ENCODE peak calls at places on chromosomes 1 and 21, in four cellular contexts. One of them, this sample, is unnamed.

GRCh38 chr21:45448283-45448809 is 43.4 kb downstream of the COL18A1 start:
- DNase-seq in lung microvascular endothelial cell: no peak
- DNase-seq in CD8-positive, alpha-beta memory T cell: no peak
- DNase-seq in H7: no peak
- DNase-seq in this sample: no peak

GRCh38 chr1:4263699-4264098 is 363.6 kb upstream of the C1orf174 start:
- DNase-seq in lung microvascular endothelial cell: no peak
- DNase-seq in CD8-positive, alpha-beta memory T cell: no peak
- DNase-seq in H7: no peak
- DNase-seq in this sample: no peak

GRCh38 chr1:224922404-224923164 is 6.9 kb upstream of the DNAH14 start:
- DNase-seq in lung microvascular endothelial cell: peak; percentile 49
- DNase-seq in CD8-positive, alpha-beta memory T cell: no peak
- DNase-seq in H7: peak; percentile 73
- DNase-seq in this sample: no peak

GRCh38 chr1:34800214-34800613 is 7.4 kb downstream of the GJA4 start:
- DNase-seq in lung microvascular endothelial cell: no peak
- DNase-seq in CD8-positive, alpha-beta memory T cell: no peak
- DNase-seq in H7: no peak
- DNase-seq in this sample: no peak

GRCh38 chr1:93675931-93676330 is 5.7 kb downstream of the BCAR3 start:
- DNase-seq in lung microvascular endothelial cell: no peak
- DNase-seq in CD8-positive, alpha-beta memory T cell: no peak
- DNase-seq in H7: no peak
- DNase-seq in this sample: no peak

GRCh38 chr1:30852026-30852425 is 56.5 kb downstream of the SDC3 start:
- DNase-seq in lung microvascular endothelial cell: peak; percentile 98
- DNase-seq in CD8-positive, alpha-beta memory T cell: no peak
- DNase-seq in H7: no peak
- DNase-seq in this sample: peak; percentile 62

GRCh38 chr1:8721681-8722324 is 95.6 kb downstream of the RERE start:
- DNase-seq in lung microvascular endothelial cell: no peak
- DNase-seq in CD8-positive, alpha-beta memory T cell: no peak
- DNase-seq in H7: no peak
- DNase-seq in this sample: no peak

GRCh38 chr1:36769886-36770830 is 264.2 kb downstream of the GRIK3 start:
- DNase-seq in lung microvascular endothelial cell: no peak
- DNase-seq in CD8-positive, alpha-beta memory T cell: no peak
- DNase-seq in H7: peak; percentile 62
- DNase-seq in this sample: no peak

GRCh38 chr1:243343970-243344749 is 88.3 kb downstream of the SDCCAG8 start:
- DNase-seq in lung microvascular endothelial cell: peak; percentile 66
- DNase-seq in CD8-positive, alpha-beta memory T cell: no peak
- DNase-seq in H7: peak; percentile 59
- DNase-seq in this sample: no peak

GRCh38 chr1:197319631-197320030 is 51.6 kb downstream of the CRB1 start:
- DNase-seq in lung microvascular endothelial cell: no peak
- DNase-seq in CD8-positive, alpha-beta memory T cell: no peak
- DNase-seq in H7: no peak
- DNase-seq in this sample: no peak

GRCh38 chr1:29675481-29676263 is 439.4 kb downstream of the PTPRU start:
- DNase-seq in lung microvascular endothelial cell: peak; percentile 92
- DNase-seq in CD8-positive, alpha-beta memory T cell: no peak
- DNase-seq in H7: peak; percentile 18
- DNase-seq in this sample: no peak

GRCh38 chr1:218592688-218593087 is 247.6 kb downstream of the TGFB2 start:
- DNase-seq in lung microvascular endothelial cell: peak; percentile 71
- DNase-seq in CD8-positive, alpha-beta memory T cell: no peak
- DNase-seq in H7: no peak
- DNase-seq in this sample: peak; percentile 84

GRCh38 chr1:243793298-243793697 is 56.7 kb downstream of the AKT3 start:
- DNase-seq in lung microvascular endothelial cell: no peak
- DNase-seq in CD8-positive, alpha-beta memory T cell: no peak
- DNase-seq in H7: no peak
- DNase-seq in this sample: no peak

GRCh38 chr1:61083799-61084385 is 1.5 kb downstream of the NFIA start:
- DNase-seq in lung microvascular endothelial cell: peak; percentile 45
- DNase-seq in CD8-positive, alpha-beta memory T cell: no peak
- DNase-seq in H7: no peak
- DNase-seq in this sample: no peak

GRCh38 chr1:154716012-154716411 is 108.0 kb upstream of the ADAR start:
- DNase-seq in lung microvascular endothelial cell: no peak
- DNase-seq in CD8-positive, alpha-beta memory T cell: no peak
- DNase-seq in H7: no peak
- DNase-seq in this sample: no peak

GRCh38 chr1:225670356-225670755 is 17.4 kb upstream of the ENAH start:
- DNase-seq in lung microvascular endothelial cell: no peak
- DNase-seq in CD8-positive, alpha-beta memory T cell: no peak
- DNase-seq in H7: no peak
- DNase-seq in this sample: no peak